ENCODE peak calls at places on chromosomes 6 and 20, in ten cellular contexts. T is B cell; J is hypothalamus; S is NCI-H345; M is activated CD4-positive, alpha-beta T cell treated with anti-CD3 and anti-CD28 coated beads, Interleukin-2, amount 50 U/mL, for 24 hours; N is omental fat pad; Z is T-helper 2 cell; U is ascending aorta; V is endothelial cell; A is SJSA1. Q is an unnamed sample.

GRCh38 chr6:1987640-1988039 is 257.8 kb downstream of the GMDS start:
- DNase-seq in T (no peak), J (no peak), S (no peak), M (no peak), N (no peak), Z (no peak), U (no peak), V (no peak), A (no peak), Q (peak; percentile 9)

GRCh38 chr6:11971154-11971553 is 41.0 kb upstream of the HIVEP1 start:
- DNase-seq in T (no peak), J (no peak), S (no peak), M (no peak), N (no peak), Z (no peak), U (no peak), V (no peak), A (peak; percentile 64), Q (no peak)

GRCh38 chr6:97394160-97394748 is 111.2 kb upstream of the MMS22L start:
- DNase-seq in T (peak; percentile 52), J (peak; percentile 3), S (peak; percentile 70), M (peak; percentile 30), N (no peak), Z (peak; percentile 6), U (no peak), V (peak; percentile 62), A (peak; percentile 46), Q (peak; percentile 74)

GRCh38 chr20:36670665-36671357 is 24.8 kb upstream of the SLA2 start:
- DNase-seq in T (no peak), J (no peak), S (no peak), M (no peak), N (no peak), Z (no peak), U (no peak), V (no peak), A (no peak), Q (no peak)

GRCh38 chr6:32843321-32843978 is 397 bp downstream of the PSMB8 start:
- DNase-seq in T (no peak), J (no peak), S (peak; percentile 22), M (no peak), N (no peak), Z (no peak), U (no peak), V (no peak), A (no peak), Q (no peak)

GRCh38 chr6:134875367-134875766 is 74.5 kb downstream of the ALDH8A1 start:
- DNase-seq in T (no peak), J (no peak), S (no peak), M (no peak), N (no peak), Z (no peak), U (no peak), V (no peak), A (no peak), Q (no peak)

GRCh38 chr6:51675551-51676275 is 411.7 kb downstream of the PKHD1 start:
- DNase-seq in T (no peak), J (no peak), S (no peak), M (no peak), N (no peak), Z (no peak), U (no peak), V (no peak), A (no peak), Q (no peak)

GRCh38 chr20:5766085-5766764 is 16.0 kb downstream of the SHLD1 start:
- DNase-seq in T (no peak), J (peak; percentile 8), S (no peak), M (no peak), N (no peak), Z (no peak), U (no peak), V (no peak), A (no peak), Q (no peak)

GRCh38 chr20:50283922-50284810 is 93.5 kb downstream of the CEBPB start:
- DNase-seq in T (no peak), J (no peak), S (peak; percentile 71), M (no peak), N (no peak), Z (no peak), U (no peak), V (no peak), A (peak; percentile 79), Q (peak; percentile 83)

GRCh38 chr6:110356778-110357177 is 1.4 kb downstream of the METTL24 start:
- DNase-seq in T (no peak), J (no peak), S (no peak), M (no peak), N (no peak), Z (no peak), U (no peak), V (no peak), A (no peak), Q (no peak)

GRCh38 chr6:107740496-107741190 is 83.5 kb downstream of the SCML4 start:
- DNase-seq in T (no peak), J (no peak), S (no peak), M (no peak), N (no peak), Z (no peak), U (no peak), V (no peak), A (no peak), Q (no peak)

GRCh38 chr6:27630727-27631613 is 158.1 kb upstream of the ZNF184 start:
- DNase-seq in T (no peak), J (peak; percentile 64), S (peak; percentile 70), M (peak; percentile 62), N (no peak), Z (no peak), U (no peak), V (peak; percentile 69), A (no peak), Q (peak; percentile 27)

GRCh38 chr20:5786930-5787826 is 37.0 kb downstream of the SHLD1 start:
- DNase-seq in T (no peak), J (no peak), S (no peak), M (no peak), N (no peak), Z (no peak), U (no peak), V (no peak), A (no peak), Q (peak; percentile 63)

GRCh38 chr6:170471458-170471857 is 81.6 kb downstream of the PSMB1 start:
- DNase-seq in T (no peak), J (no peak), S (no peak), M (no peak), N (no peak), Z (no peak), U (no peak), V (no peak), A (no peak), Q (no peak)